ENCODE peak calls at places on chromosomes 13 and 19, in four cellular contexts. One of them, this sample, is unnamed.

GRCh38 chr19:48390188-48391099 is 907 bp downstream of the KDELR1 start:
- DNase-seq in left ventricle myocardium inferior: peak
- DNase-seq in lower leg skin: peak
- DNase-seq in T-helper 17 cell: peak
- DNase-seq in this sample: peak

GRCh38 chr19:4695224-4695731 is 25.1 kb upstream of the MYDGF start:
- DNase-seq in left ventricle myocardium inferior: peak
- DNase-seq in lower leg skin: no peak
- DNase-seq in T-helper 17 cell: no peak
- DNase-seq in this sample: no peak

GRCh38 chr19:44732235-44733014 is 16.1 kb upstream of the BCL3 start:
- DNase-seq in left ventricle myocardium inferior: no peak
- DNase-seq in lower leg skin: no peak
- DNase-seq in T-helper 17 cell: no peak
- DNase-seq in this sample: no peak

GRCh38 chr13:61695147-61695546 is 279.5 kb upstream of the PCDH20 start:
- DNase-seq in left ventricle myocardium inferior: no peak
- DNase-seq in lower leg skin: no peak
- DNase-seq in T-helper 17 cell: no peak
- DNase-seq in this sample: no peak

GRCh38 chr19:13150919-13151604 is 851 bp downstream of the IER2 start:
- DNase-seq in left ventricle myocardium inferior: peak
- DNase-seq in lower leg skin: peak
- DNase-seq in T-helper 17 cell: no peak
- DNase-seq in this sample: peak

GRCh38 chr19:29285878-29286277 is 72.9 kb upstream of the UQCRFS1 start:
- DNase-seq in left ventricle myocardium inferior: no peak
- DNase-seq in lower leg skin: no peak
- DNase-seq in T-helper 17 cell: no peak
- DNase-seq in this sample: no peak

GRCh38 chr19:458091-459042 is 2.5 kb downstream of the SHC2 start:
- DNase-seq in left ventricle myocardium inferior: no peak
- DNase-seq in lower leg skin: no peak
- DNase-seq in T-helper 17 cell: no peak
- DNase-seq in this sample: no peak

GRCh38 chr13:77359171-77359570 is 32.3 kb upstream of the MYCBP2 start:
- DNase-seq in left ventricle myocardium inferior: no peak
- DNase-seq in lower leg skin: no peak
- DNase-seq in T-helper 17 cell: no peak
- DNase-seq in this sample: peak

GRCh38 chr19:42478765-42479307 is 36.1 kb upstream of the CXCL17 start:
- DNase-seq in left ventricle myocardium inferior: no peak
- DNase-seq in lower leg skin: no peak
- DNase-seq in T-helper 17 cell: no peak
- DNase-seq in this sample: no peak

GRCh38 chr19:5002143-5002542 is 33.2 kb downstream of the KDM4B start:
- DNase-seq in left ventricle myocardium inferior: no peak
- DNase-seq in lower leg skin: no peak
- DNase-seq in T-helper 17 cell: no peak
- DNase-seq in this sample: peak

GRCh38 chr13:30120133-30120822 is 187.1 kb downstream of the KATNAL1 start:
- DNase-seq in left ventricle myocardium inferior: no peak
- DNase-seq in lower leg skin: no peak
- DNase-seq in T-helper 17 cell: no peak
- DNase-seq in this sample: no peak

GRCh38 chr13:100954430-100955361 is 280.1 kb upstream of the TMTC4 start:
- DNase-seq in left ventricle myocardium inferior: no peak
- DNase-seq in lower leg skin: no peak
- DNase-seq in T-helper 17 cell: no peak
- DNase-seq in this sample: no peak

GRCh38 chr13:29439601-29440381 is 155.7 kb downstream of the SLC7A1 start:
- DNase-seq in left ventricle myocardium inferior: no peak
- DNase-seq in lower leg skin: no peak
- DNase-seq in T-helper 17 cell: no peak
- DNase-seq in this sample: peak

GRCh38 chr19:10692673-10693264 is 8.5 kb upstream of the QTRT1 start:
- DNase-seq in left ventricle myocardium inferior: no peak
- DNase-seq in lower leg skin: no peak
- DNase-seq in T-helper 17 cell: no peak
- DNase-seq in this sample: no peak

GRCh38 chr13:44257806-44258205 is 115.8 kb upstream of the SERP2 start:
- DNase-seq in left ventricle myocardium inferior: no peak
- DNase-seq in lower leg skin: no peak
- DNase-seq in T-helper 17 cell: no peak
- DNase-seq in this sample: no peak

GRCh38 chr19:10206226-10206873 is 11.6 kb upstream of the DNMT1 start:
- DNase-seq in left ventricle myocardium inferior: no peak
- DNase-seq in lower leg skin: no peak
- DNase-seq in T-helper 17 cell: no peak
- DNase-seq in this sample: peak

GRCh38 chr13:113022391-113023216 is 53.6 kb downstream of the MCF2L start:
- DNase-seq in left ventricle myocardium inferior: no peak
- DNase-seq in lower leg skin: no peak
- DNase-seq in T-helper 17 cell: no peak
- DNase-seq in this sample: no peak

GRCh38 chr13:23966691-23967615 is 69.7 kb upstream of the C1QTNF9B start:
- DNase-seq in left ventricle myocardium inferior: no peak
- DNase-seq in lower leg skin: no peak
- DNase-seq in T-helper 17 cell: no peak
- DNase-seq in this sample: no peak

GRCh38 chr13:111267205-111267604 is 53.2 kb upstream of the TEX29 start:
- DNase-seq in left ventricle myocardium inferior: no peak
- DNase-seq in lower leg skin: no peak
- DNase-seq in T-helper 17 cell: no peak
- DNase-seq in this sample: no peak

GRCh38 chr13:31094331-31095015 is 67.2 kb downstream of the HSPH1 start:
- DNase-seq in left ventricle myocardium inferior: no peak
- DNase-seq in lower leg skin: no peak
- DNase-seq in T-helper 17 cell: no peak
- DNase-seq in this sample: no peak